ENCODE peak calls at places on chromosome 19, in five cellular contexts. S, Z, X, T and K are unnamed samples.

GRCh38 chr19:42850981-42851717 is 28.4 kb downstream of the PSG1 start:
- DNase-seq in S (no peak), Z (no peak), X (no peak), T (peak), K (peak)

GRCh38 chr19:58035863-58036262 is 2.0 kb downstream of the ZSCAN1 start:
- DNase-seq in S (no peak), Z (no peak), X (no peak), T (no peak), K (no peak)

GRCh38 chr19:28466107-28467045 is 746.6 kb downstream of the UQCRFS1 start:
- DNase-seq in S (peak), Z (peak), X (peak), T (peak), K (peak)

GRCh38 chr19:48963371-48964204 is 1.5 kb upstream of the FTL start:
- DNase-seq in S (peak), Z (peak), X (no peak), T (peak), K (peak)

GRCh38 chr19:50646074-50646807 is 3.0 kb upstream of the C19orf81 start:
- DNase-seq in S (no peak), Z (no peak), X (no peak), T (no peak), K (no peak)

GRCh38 chr19:39469036-39469435 is 11.6 kb upstream of the TIMM50 start:
- DNase-seq in S (no peak), Z (no peak), X (no peak), T (no peak), K (no peak)

GRCh38 chr19:19403373-19403901 is 2.0 kb upstream of the GATAD2A start:
- DNase-seq in S (no peak), Z (no peak), X (no peak), T (no peak), K (no peak)

GRCh38 chr19:29409121-29409862 is 116.5 kb upstream of the VSTM2B start:
- DNase-seq in S (no peak), Z (no peak), X (no peak), T (no peak), K (no peak)

GRCh38 chr19:36528921-36529518 is 949 bp upstream of the ZNF260 start:
- DNase-seq in S (no peak), Z (peak), X (no peak), T (no peak), K (no peak)

GRCh38 chr19:13195678-13196077 is 45.5 kb downstream of the IER2 start:
- DNase-seq in S (peak), Z (no peak), X (no peak), T (no peak), K (no peak)

GRCh38 chr19:55382522-55383054 is 1.5 kb downstream of the TMEM238 start:
- DNase-seq in S (no peak), Z (no peak), X (no peak), T (no peak), K (no peak)

GRCh38 chr19:970695-971094 is 13.4 kb upstream of the WDR18 start:
- DNase-seq in S (no peak), Z (no peak), X (no peak), T (no peak), K (no peak)

GRCh38 chr19:4624733-4625362 is 14.5 kb upstream of the TNFAIP8L1 start:
- DNase-seq in S (no peak), Z (no peak), X (peak), T (no peak), K (no peak)

GRCh38 chr19:6097911-6098310 is 12.4 kb downstream of the RFX2 start:
- DNase-seq in S (no peak), Z (no peak), X (no peak), T (no peak), K (no peak)